ENCODE peak calls at places on chromosomes 1 and 21, in four cellular contexts. T, O, X and Q are unnamed samples.

GRCh38 chr1:180912801-180913616 is at the start of gene KIAA1614:
- DNase-seq in T (peak; percentile 43), O (no peak), X (no peak), Q (no peak)

GRCh38 chr1:174314433-174314832 is 133.3 kb upstream of the GPR52 start:
- DNase-seq in T (no peak), O (no peak), X (no peak), Q (no peak)

GRCh38 chr1:204350857-204351573 is 8.7 kb downstream of the PLEKHA6 start:
- DNase-seq in T (no peak), O (no peak), X (peak; percentile 12), Q (no peak)

GRCh38 chr1:32199043-32199716 is 1.2 kb upstream of the CCDC28B start:
- DNase-seq in T (no peak), O (no peak), X (no peak), Q (no peak)

GRCh38 chr1:69976896-69977295 is 228.5 kb downstream of the LRRC40 start:
- DNase-seq in T (no peak), O (no peak), X (no peak), Q (no peak)

GRCh38 chr1:183689770-183690204 is 36.7 kb upstream of the APOBEC4 start:
- DNase-seq in T (no peak), O (no peak), X (peak; percentile 79), Q (no peak)

GRCh38 chr1:245051349-245052221 is 103.2 kb upstream of the KIF26B start:
- DNase-seq in T (no peak), O (no peak), X (no peak), Q (no peak)

GRCh38 chr21:42677339-42678117 is 24.1 kb downstream of the PDE9A start:
- DNase-seq in T (peak; percentile 56), O (no peak), X (no peak), Q (no peak)

GRCh38 chr1:216823731-216824130 is 100.5 kb upstream of the ESRRG start:
- DNase-seq in T (no peak), O (no peak), X (no peak), Q (no peak)

GRCh38 chr1:211653907-211654553 is 21.4 kb downstream of the NEK2 start:
- DNase-seq in T (no peak), O (no peak), X (no peak), Q (no peak)

GRCh38 chr1:24491577-24492360 is 10.9 kb upstream of the RCAN3 start:
- DNase-seq in T (peak; percentile 28), O (no peak), X (no peak), Q (no peak)

GRCh38 chr1:27127419-27127818 is 27.5 kb downstream of the SLC9A1 start:
- DNase-seq in T (no peak), O (no peak), X (no peak), Q (no peak)

GRCh38 chr1:76511226-76511625 is 356.1 kb upstream of the ST6GALNAC5 start:
- DNase-seq in T (no peak), O (no peak), X (no peak), Q (no peak)

GRCh38 chr1:94864821-94865220 is 44.7 kb downstream of the SLC44A3 start:
- DNase-seq in T (no peak), O (no peak), X (no peak), Q (no peak)

GRCh38 chr21:27645285-27645684 is 678.4 kb upstream of the ADAMTS5 start:
- DNase-seq in T (no peak), O (no peak), X (no peak), Q (no peak)

GRCh38 chr1:91755888-91756287 is 130.1 kb downstream of the TGFBR3 start:
- DNase-seq in T (no peak), O (no peak), X (no peak), Q (no peak)

GRCh38 chr1:154998201-154998780 is 4.3 kb upstream of the ZBTB7B start:
- DNase-seq in T (no peak), O (no peak), X (no peak), Q (no peak)

GRCh38 chr1:151867785-151868403 is 14.4 kb upstream of the THEM5 start:
- DNase-seq in T (no peak), O (no peak), X (no peak), Q (no peak)